ENCODE peak calls at places on chromosomes 13 and 19, in four cellular contexts. One of them, this sample, is unnamed.

GRCh38 chr13:47594833-47595232 is 406.2 kb downstream of the SUCLA2 start:
- DNase-seq in K562: no peak
- DNase-seq in A549: peak; percentile 18
- DNase-seq in HepG2: no peak
- DNase-seq in this sample: peak; percentile 2

GRCh38 chr19:42113641-42114348 is 18.5 kb downstream of the POU2F2 start:
- DNase-seq in K562: no peak
- DNase-seq in HepG2: peak; percentile 33
- DNase-seq in A549: peak; percentile 88
- DNase-seq in this sample: peak; percentile 56

GRCh38 chr13:57629391-57629804 is 2.1 kb upstream of the PCDH17 start:
- DNase-seq in HepG2: no peak
- DNase-seq in K562: no peak
- DNase-seq in A549: no peak
- DNase-seq in this sample: no peak

GRCh38 chr13:36332986-36333385 is 13.2 kb downstream of the SPART start:
- DNase-seq in K562: no peak
- DNase-seq in HepG2: no peak
- DNase-seq in A549: no peak
- DNase-seq in this sample: no peak

GRCh38 chr19:33604651-33605050 is 17.1 kb upstream of the CHST8 start:
- DNase-seq in K562: no peak
- DNase-seq in A549: no peak
- DNase-seq in HepG2: no peak
- DNase-seq in this sample: no peak

GRCh38 chr13:36151591-36151990 is 20.4 kb upstream of the DCLK1 start:
- DNase-seq in K562: no peak
- DNase-seq in HepG2: no peak
- DNase-seq in A549: no peak
- DNase-seq in this sample: no peak

GRCh38 chr13:83048419-83048818 is 833.9 kb downstream of the SLITRK1 start:
- DNase-seq in HepG2: no peak
- DNase-seq in K562: no peak
- DNase-seq in A549: no peak
- DNase-seq in this sample: no peak

GRCh38 chr13:82291852-82292251 is 1590.4 kb downstream of the SLITRK1 start:
- DNase-seq in A549: no peak
- DNase-seq in HepG2: no peak
- DNase-seq in K562: no peak
- DNase-seq in this sample: no peak

GRCh38 chr13:101520672-101521071 is 68.2 kb downstream of the ITGBL1 start:
- DNase-seq in K562: no peak
- DNase-seq in HepG2: no peak
- DNase-seq in A549: no peak
- DNase-seq in this sample: no peak

GRCh38 chr13:43664700-43665191 is 122.0 kb downstream of the ENOX1 start:
- DNase-seq in K562: no peak
- DNase-seq in A549: peak; percentile 4
- DNase-seq in HepG2: no peak
- DNase-seq in this sample: no peak

GRCh38 chr19:48606463-48607358 is at the start of gene SPACA4:
- DNase-seq in A549: no peak
- DNase-seq in K562: no peak
- DNase-seq in HepG2: no peak
- DNase-seq in this sample: no peak

DNA sequence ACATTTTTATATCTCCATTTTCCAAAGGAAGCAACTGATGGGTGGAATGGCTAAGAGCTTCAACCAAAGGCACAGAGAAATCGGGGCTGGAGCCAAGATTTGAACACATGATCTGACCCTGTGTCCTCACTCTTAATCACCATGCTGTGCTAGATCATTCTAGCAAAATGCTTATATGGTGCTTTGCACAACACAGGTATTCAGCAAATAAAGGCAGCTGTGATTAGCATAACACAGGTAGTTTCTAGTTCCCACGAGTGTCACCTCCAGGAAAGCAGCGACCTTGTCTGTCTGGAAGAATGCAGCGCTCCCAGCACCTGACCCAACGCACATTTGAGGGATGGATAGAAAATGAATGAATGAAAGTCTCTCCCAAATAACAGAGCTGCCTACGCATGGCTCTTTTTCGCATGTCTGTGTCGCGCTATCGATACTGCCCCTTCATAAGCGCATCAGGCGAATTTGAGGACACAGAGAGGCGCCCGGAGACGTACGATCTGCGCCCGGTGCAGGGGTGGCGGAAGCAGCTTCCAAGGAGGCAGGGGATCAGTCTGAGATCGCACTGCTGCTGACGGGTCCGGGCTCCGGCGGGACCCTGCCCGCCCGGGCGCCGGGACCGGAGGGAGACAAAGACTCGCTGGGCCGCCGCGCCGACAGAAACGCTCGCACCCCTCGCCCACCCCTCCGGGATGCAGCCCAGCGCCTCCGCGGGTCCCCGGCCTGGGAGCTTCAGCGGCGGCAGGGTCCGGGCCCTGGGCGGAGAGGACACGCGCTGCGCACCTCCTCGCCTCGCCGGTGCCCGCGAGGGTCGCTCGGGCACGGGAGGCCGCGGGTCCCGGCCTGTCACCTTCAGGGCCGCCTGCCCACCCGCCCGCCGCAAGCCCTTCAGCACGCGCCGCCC is 609 bp downstream of the EPS15L1 start:
- DNase-seq in K562: no peak
- DNase-seq in HepG2: no peak
- DNase-seq in A549: no peak
- DNase-seq in this sample: peak; percentile 62
- TF ChIP-seq RNF2 in K562: no peak
- TF ChIP-seq RNF2 in HepG2: no peak
- TF ChIP-seq RNF2 in A549: no peak
- TF ChIP-seq RNF2 in this sample: no peak

GRCh38 chr13:30487075-30487470 is 21.3 kb upstream of the HMGB1 start:
- DNase-seq in K562: no peak
- DNase-seq in A549: no peak
- DNase-seq in HepG2: no peak
- DNase-seq in this sample: no peak

GRCh38 chr13:30481241-30481760 is 15.6 kb upstream of the HMGB1 start:
- DNase-seq in HepG2: no peak
- DNase-seq in K562: no peak
- DNase-seq in A549: no peak
- DNase-seq in this sample: no peak

GRCh38 chr13:30486230-30487074 is 20.7 kb upstream of the HMGB1 start:
- DNase-seq in K562: no peak
- DNase-seq in A549: no peak
- DNase-seq in HepG2: no peak
- DNase-seq in this sample: no peak
- TF ChIP-seq RNF2 in K562: no peak
- TF ChIP-seq RNF2 in A549: no peak
- TF ChIP-seq RNF2 in HepG2: no peak
- TF ChIP-seq RNF2 in this sample: no peak

GRCh38 chr19:50949792-50950320 is 3.0 kb downstream of the KLK5 start:
- DNase-seq in K562: no peak
- DNase-seq in HepG2: no peak
- DNase-seq in A549: no peak
- DNase-seq in this sample: no peak
- TF ChIP-seq RNF2 in K562: no peak
- TF ChIP-seq RNF2 in HepG2: no peak
- TF ChIP-seq RNF2 in A549: no peak
- TF ChIP-seq RNF2 in this sample: no peak

GRCh38 chr19:5191091-5191490 is 149.5 kb downstream of the PTPRS start:
- DNase-seq in HepG2: no peak
- DNase-seq in K562: no peak
- DNase-seq in A549: no peak
- DNase-seq in this sample: no peak
- TF ChIP-seq RNF2 in HepG2: no peak
- TF ChIP-seq RNF2 in K562: no peak
- TF ChIP-seq RNF2 in A549: no peak
- TF ChIP-seq RNF2 in this sample: no peak

DNA sequence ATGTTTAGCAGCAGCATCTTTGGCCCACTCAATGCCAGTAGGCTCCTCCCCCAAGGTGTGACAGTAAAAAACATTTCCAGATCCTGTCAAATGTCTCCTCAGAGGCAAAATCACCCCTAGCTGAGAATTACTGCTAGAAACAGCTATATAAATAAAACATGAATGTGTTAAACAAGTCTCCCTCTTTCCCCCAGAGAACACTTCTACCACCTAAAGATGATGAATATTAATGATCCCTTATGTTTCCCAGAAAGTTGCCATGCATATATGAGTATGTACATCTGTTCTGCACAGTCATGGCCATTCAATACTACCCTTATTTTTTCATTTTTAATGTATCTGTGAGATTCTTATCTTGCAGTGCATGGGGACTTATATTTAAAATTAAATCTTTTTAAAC is 230.1 kb downstream of the SHISA2 start:
- DNase-seq in A549: no peak
- DNase-seq in HepG2: no peak
- DNase-seq in K562: no peak
- DNase-seq in this sample: no peak
- TF ChIP-seq RNF2 in A549: no peak
- TF ChIP-seq RNF2 in HepG2: no peak
- TF ChIP-seq RNF2 in K562: no peak
- TF ChIP-seq RNF2 in this sample: no peak